ENCODE peak calls at places on chromosomes 16 and 17, in eight cellular contexts. I is activated naive CD4-positive, alpha-beta T cell; R is stimulated activated CD8-positive, alpha-beta memory T cell treated with anti-CD3 and anti-CD28 coated beads, Interleukin-7, amount 100 ng/mL, for 1 hour; A is HL-60; O is adrenal gland; M is T-helper 1 cell; S is T-helper 17 cell; L is non-pigmented ciliary epithelial cell. Z is an unnamed sample.

GRCh38 chr17:55301521-55302406 is 37.0 kb downstream of the HLF start:
- DNase-seq in R (no peak), I (no peak), O (peak), L (no peak), M (no peak), S (no peak), A (no peak), Z (no peak)

GRCh38 chr16:56481468-56482112 is 30.2 kb downstream of the OGFOD1 start:
- DNase-seq in O (no peak), I (no peak), A (no peak), R (no peak), L (peak), S (no peak), M (no peak), Z (no peak)

GRCh38 chr17:79325707-79326106 is 251.1 kb downstream of the ENGASE start:
- DNase-seq in M (no peak), I (no peak), A (no peak), S (no peak), R (no peak), L (no peak), O (no peak), Z (no peak)

GRCh38 chr16:48210747-48211146 is 33.4 kb upstream of the LONP2 start:
- DNase-seq in A (no peak), L (no peak), O (no peak), S (no peak), R (no peak), I (no peak), M (no peak), Z (no peak)

GRCh38 chr16:11098601-11099377 is 154.4 kb downstream of the CLEC16A start:
- DNase-seq in O (no peak), L (no peak), M (no peak), A (no peak), R (no peak), I (no peak), S (no peak), Z (peak)

GRCh38 chr17:15442316-15443185 is 24.9 kb downstream of the CDRT4 start:
- DNase-seq in O (no peak), R (no peak), L (no peak), M (no peak), A (no peak), S (no peak), I (no peak), Z (peak)

GRCh38 chr16:75007443-75007842 is 8.6 kb downstream of the ZNRF1 start:
- DNase-seq in O (no peak), R (no peak), L (no peak), S (no peak), I (no peak), A (no peak), M (no peak), Z (no peak)

GRCh38 chr16:86874141-86874540 is 295.8 kb downstream of the FOXL1 start:
- DNase-seq in I (no peak), A (no peak), R (no peak), O (no peak), L (no peak), S (no peak), M (peak), Z (no peak)

GRCh38 chr17:57853695-57854094 is 3.9 kb upstream of the MRPS23 start:
- DNase-seq in S (no peak), O (peak), A (no peak), I (no peak), M (no peak), L (no peak), R (no peak), Z (peak)